ENCODE peak calls at places on chromosomes 6 and 20, in four cellular contexts. Z is fibroblast of the conjunctiva, A is left cardiac atrium, G is T follicular helper cell. D is an unnamed sample.

GRCh38 chr6:164859791-164860190 is 449.6 kb downstream of the C6orf118 start:
- DNase-seq in G (no peak), A (no peak), Z (no peak), D (no peak)

GRCh38 chr20:17228624-17229061 is 1.8 kb downstream of the PCSK2 start:
- DNase-seq in Z (no peak), G (no peak), A (no peak), D (peak)

GRCh38 chr6:111105578-111105977 is 18.3 kb downstream of the SLC16A10 start:
- DNase-seq in Z (peak), G (no peak), A (peak), D (no peak)

GRCh38 chr6:79612918-79613317 is 18.2 kb upstream of the SH3BGRL2 start:
- DNase-seq in A (no peak), Z (no peak), G (no peak), D (no peak)

GRCh38 chr6:104207635-104208034 is 652.1 kb downstream of the HACE1 start:
- DNase-seq in Z (no peak), G (no peak), A (no peak), D (no peak)

GRCh38 chr6:108250240-108250866 is 10.5 kb downstream of the SNX3 start:
- DNase-seq in Z (no peak), G (no peak), A (no peak), D (no peak)

GRCh38 chr6:108746841-108747575 is 101.2 kb upstream of the ARMC2 start:
- DNase-seq in G (no peak), A (no peak), Z (no peak), D (no peak)

GRCh38 chr6:121516331-121516730 is 80.9 kb downstream of the GJA1 start:
- DNase-seq in G (no peak), A (no peak), Z (no peak), D (no peak)

GRCh38 chr6:101000334-101000733 is 119.2 kb upstream of the ASCC3 start:
- DNase-seq in G (no peak), Z (no peak), A (no peak), D (no peak)

GRCh38 chr20:21103582-21104465 is 2.3 kb downstream of the LINC00237 start:
- DNase-seq in G (no peak), Z (no peak), A (no peak), D (no peak)

GRCh38 chr6:49979584-49979983 is 10.2 kb upstream of the DEFB113 start:
- DNase-seq in Z (no peak), A (no peak), G (no peak), D (no peak)

GRCh38 chr6:149037026-149037734 is 280.3 kb upstream of the TAB2 start:
- DNase-seq in A (no peak), G (no peak), Z (no peak), D (no peak)

GRCh38 chr6:34047913-34048867 is 97.7 kb downstream of the GRM4 start:
- DNase-seq in G (no peak), Z (no peak), A (no peak), D (no peak)

GRCh38 chr6:85551264-85551663 is 42.4 kb downstream of the SNX14 start:
- DNase-seq in G (no peak), A (no peak), Z (no peak), D (no peak)

GRCh38 chr20:51354769-51355319 is 187.7 kb downstream of the NFATC2 start:
- DNase-seq in G (no peak), Z (no peak), A (no peak), D (no peak)

GRCh38 chr20:37702643-37703337 is 9.0 kb downstream of the CTNNBL1 start:
- DNase-seq in G (no peak), A (no peak), Z (no peak), D (no peak)

GRCh38 chr6:30781697-30782424 is 37.5 kb upstream of the IER3 start:
- DNase-seq in G (no peak), A (peak), Z (peak), D (peak)

GRCh38 chr6:167212716-167213011 is 54.9 kb upstream of the GPR31 start:
- DNase-seq in Z (no peak), G (no peak), A (no peak), D (no peak)

GRCh38 chr6:32947552-32948465 is 5.1 kb downstream of the HLA-DMA start:
- DNase-seq in A (no peak), Z (no peak), G (peak), D (no peak)

GRCh38 chr6:113596907-113597583 is 260.1 kb upstream of the MARCKS start:
- DNase-seq in G (no peak), Z (peak), A (no peak), D (peak)

GRCh38 chr20:57831992-57832585 is 122.3 kb upstream of the PMEPA1 start:
- DNase-seq in A (no peak), Z (no peak), G (no peak), D (no peak)

GRCh38 chr20:47235111-47235510 is 121.4 kb downstream of the ZMYND8 start:
- DNase-seq in G (no peak), Z (no peak), A (no peak), D (no peak)

GRCh38 chr6:149128489-149129145 is 188.9 kb upstream of the TAB2 start:
- DNase-seq in Z (no peak), A (no peak), G (no peak), D (no peak)

GRCh38 chr6:2432258-2432657 is 186.9 kb upstream of the GMDS start:
- DNase-seq in A (no peak), Z (peak), G (no peak), D (no peak)

GRCh38 chr6:26020983-26021349 is 58.4 kb downstream of the TRIM38 start:
- DNase-seq in A (peak), Z (peak), G (no peak), D (peak)

GRCh38 chr20:60900581-60900980 is 351.5 kb upstream of the CDH4 start:
- DNase-seq in A (no peak), G (no peak), Z (no peak), D (no peak)

GRCh38 chr6:113847435-113847834 is 9.7 kb upstream of the MARCKS start:
- DNase-seq in A (no peak), G (no peak), Z (no peak), D (no peak)

GRCh38 chr6:87907521-87907920 is 140.1 kb upstream of the SPACA1 start:
- DNase-seq in A (no peak), Z (no peak), G (no peak), D (no peak)

GRCh38 chr6:16338577-16339262 is 100.3 kb downstream of the GMPR start:
- DNase-seq in Z (peak), A (peak), G (no peak), D (no peak)

GRCh38 chr6:33781105-33781975 is 7.6 kb downstream of the LEMD2 start:
- DNase-seq in A (no peak), G (no peak), Z (no peak), D (no peak)

GRCh38 chr6:6191476-6191875 is 129.0 kb downstream of the F13A1 start:
- DNase-seq in G (no peak), Z (no peak), A (no peak), D (no peak)

D was measured in NCI-H2081.